ENCODE peak calls at places on chromosomes 16 and 17, in five cellular contexts. O is HepG2, A is endothelial cell of umbilical vein, P is GM23338, L is transverse colon. H is an unnamed sample. For H3K36me3 and H3K4me1, the result is how much of the 10 kb centered on the place peaks cover.

GRCh38 chr16:70162041-70162451 is 11.5 kb upstream of the CLEC18C start:
- DNase-seq in O (peak), L (no peak), P (no peak), A (peak), H (peak)

GRCh38 chr16:4273858-4274291 is 1.1 kb upstream of the TFAP4 start:
- DNase-seq in O (peak), A (peak), L (peak), P (peak), H (no peak)

GRCh38 chr16:7532534-7532933 is 199.9 kb downstream of the RBFOX1 start:
- DNase-seq in O (no peak), L (no peak), A (no peak), P (no peak), H (no peak)

GRCh38 chr17:46772013-46772878 is 46.2 kb downstream of the WNT3 start:
- DNase-seq in A (peak), P (peak), L (peak), O (peak), H (no peak)

GRCh38 chr17:82490512-82491195 is 28.9 kb upstream of the FOXK2 start:
- DNase-seq in L (peak), O (no peak), P (no peak), A (no peak), H (no peak)

GRCh38 chr17:74619077-74619673 is 4.4 kb downstream of the CD300E start:
- DNase-seq in O (no peak), L (no peak), P (no peak), A (no peak), H (no peak)

GRCh38 chr17:55859518-55859917 is 108.7 kb downstream of the PCTP start:
- DNase-seq in L (no peak), A (no peak), O (no peak), P (no peak), H (no peak)

GRCh38 chr16:69131749-69132423 is 502 bp downstream of the CHTF8 start:
- DNase-seq in L (peak), O (peak), A (peak), P (peak), H (no peak)

GRCh38 chr17:73803867-73804539 is 159.8 kb upstream of the SDK2 start:
- DNase-seq in A (no peak), L (peak), P (peak), O (no peak), H (no peak)

GRCh38 chr16:3731126-3731935 is 14.0 kb upstream of the TRAP1 start:
- DNase-seq in L (no peak), P (no peak), A (no peak), O (no peak), H (no peak)

GRCh38 chr16:15498427-15499175 is 64.2 kb downstream of the BMERB1 start:
- DNase-seq in A (no peak), P (peak), O (no peak), L (no peak), H (no peak)

GRCh38 chr17:17672453-17673368 is 8.5 kb upstream of the RAI1 start:
- DNase-seq in O (no peak), A (no peak), L (no peak), P (no peak), H (no peak)

GRCh38 chr17:15464629-15465028 is 2.8 kb downstream of the CDRT4 start:
- DNase-seq in O (no peak), P (no peak), L (no peak), A (peak), H (no peak)

GRCh38 chr17:38556234-38556633 is 49.5 kb downstream of the SRCIN1 start:
- DNase-seq in L (no peak), A (no peak), P (no peak), O (no peak), H (no peak)

GRCh38 chr17:5584971-5585794 is 874 bp upstream of the NLRP1 start:
- DNase-seq in A (no peak), O (no peak), L (no peak), P (peak), H (no peak)

GRCh38 chr16:78175287-78175686 is 75.8 kb downstream of the WWOX start:
- DNase-seq in L (no peak), P (no peak), A (no peak), O (no peak), H (no peak)

GRCh38 chr16:67105881-67106280 is 3.9 kb upstream of the PHAF1 start:
- DNase-seq in L (no peak), O (no peak), A (no peak), P (no peak), H (no peak)

GRCh38 chr17:45948881-45949624 is 50.0 kb upstream of the STH start:
- DNase-seq in L (peak), A (peak), O (peak), P (peak), H (no peak)

GRCh38 chr17:55238931-55239297 is 25.8 kb upstream of the HLF start:
- DNase-seq in P (peak), O (peak), L (no peak), A (no peak), H (no peak)

GRCh38 chr16:57519796-57520360 is 16.5 kb downstream of the CCDC102A start:
- DNase-seq in L (peak), O (peak), A (peak), P (peak), H (peak)

GRCh38 chr17:81429353-81429774 is 34.1 kb downstream of the BAHCC1 start:
- DNase-seq in P (no peak), O (no peak), A (peak), L (peak), H (no peak)

GRCh38 chr17:18361837-18362380 is 1.4 kb downstream of the SHMT1 start:
- DNase-seq in P (no peak), A (no peak), O (no peak), L (no peak), H (no peak)

DNA sequence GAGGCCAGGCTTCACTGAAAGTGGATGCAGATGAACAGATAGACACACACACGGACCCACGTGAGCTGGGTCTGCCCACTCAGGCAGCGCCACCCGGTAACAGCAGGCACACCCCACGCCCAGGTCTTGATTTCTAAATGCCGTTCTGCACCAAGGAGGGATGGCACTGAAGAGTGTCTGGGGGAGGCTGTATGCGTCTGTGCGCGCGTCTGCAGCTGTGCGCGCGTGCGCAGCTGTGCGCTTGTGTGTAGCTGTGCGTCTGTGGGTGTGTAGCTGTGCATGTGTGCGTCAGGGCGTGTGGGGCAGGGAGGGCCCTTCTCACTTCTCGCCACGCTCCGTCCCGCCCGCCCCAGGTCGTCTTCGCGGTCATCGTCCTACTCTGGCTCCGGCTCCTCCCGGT is 15.5 kb upstream of the IL17C start:
- DNase-seq in O (no peak), L (no peak), A (no peak), P (no peak), H (no peak)
- H3K36me3 ChIP-seq in O (half or more), L (under half), A (under half), P (under half), H (under half)

GRCh38 chr17:60153606-60154355 is 4.0 kb downstream of the CA4 start:
- DNase-seq in A (no peak), L (no peak), P (peak), O (no peak), H (no peak)

GRCh38 chr17:60154616-60155426 is 5.0 kb downstream of the CA4 start:
- DNase-seq in P (peak), A (peak), O (no peak), L (no peak), H (no peak)

GRCh38 chr17:60148300-60148838 is 1.4 kb upstream of the CA4 start:
- DNase-seq in O (no peak), A (no peak), L (no peak), P (peak), H (no peak)

GRCh38 chr17:60149691-60150582 is at the start of gene CA4:
- DNase-seq in A (no peak), O (no peak), P (peak), L (no peak), H (no peak)

GRCh38 chr17:60151355-60151754 is 1.6 kb downstream of the CA4 start:
- DNase-seq in O (no peak), A (no peak), P (peak), L (no peak), H (no peak)
- H3K4me1 ChIP-seq in O (under half), A (under half), P (under half), L (under half), H (under half)

GRCh38 chr17:78882546-78883089 is 20.4 kb downstream of the CEP295NL start:
- DNase-seq in P (no peak), A (no peak), O (no peak), L (no peak), H (no peak)
- TF ChIP-seq POLR2AphosphoS5 in P (no peak), A (no peak), O (no peak), L (no peak), H (no peak)

GRCh38 chr16:89048871-89049422 is 44.7 kb upstream of the ACSF3 start:
- DNase-seq in A (no peak), P (no peak), L (no peak), O (no peak), H (no peak)
- H3K36me3 ChIP-seq in A (under half), P (under half), L (under half), O (under half), H (under half)